ENCODE peak calls at places on chromosomes 6 and 20, in six cellular contexts. One of them, this sample, is unnamed.

GRCh38 chr20:41064377-41064776 is 35.8 kb downstream of the TOP1 start:
- DNase-seq in GM23248: no peak
- DNase-seq in MM.1S: no peak
- DNase-seq in PC-3: no peak
- DNase-seq in neural progenitor cell: no peak
- DNase-seq in PC-9: no peak
- DNase-seq in this sample: no peak

GRCh38 chr6:168721571-168721970 is 280.6 kb downstream of the SMOC2 start:
- DNase-seq in MM.1S: no peak
- DNase-seq in neural progenitor cell: no peak
- DNase-seq in GM23248: no peak
- DNase-seq in PC-9: no peak
- DNase-seq in PC-3: no peak
- DNase-seq in this sample: no peak

GRCh38 chr6:167079853-167080297 is 43.0 kb upstream of the CCR6 start:
- DNase-seq in GM23248: no peak
- DNase-seq in MM.1S: peak; percentile 77
- DNase-seq in neural progenitor cell: no peak
- DNase-seq in PC-9: no peak
- DNase-seq in PC-3: no peak
- DNase-seq in this sample: no peak

GRCh38 chr6:1580109-1580508 is 29.6 kb upstream of the FOXC1 start:
- DNase-seq in neural progenitor cell: no peak
- DNase-seq in GM23248: peak; percentile 49
- DNase-seq in MM.1S: no peak
- DNase-seq in PC-9: no peak
- DNase-seq in PC-3: no peak
- DNase-seq in this sample: no peak

GRCh38 chr6:81204741-81205140 is 547.7 kb downstream of the TENT5A start:
- DNase-seq in MM.1S: no peak
- DNase-seq in PC-9: no peak
- DNase-seq in PC-3: no peak
- DNase-seq in neural progenitor cell: peak; percentile 47
- DNase-seq in GM23248: peak; percentile 53
- DNase-seq in this sample: peak; percentile 2

GRCh38 chr20:23637282-23638221 is at the start of gene CST3:
- DNase-seq in PC-9: peak; percentile 89
- DNase-seq in neural progenitor cell: peak; percentile 85
- DNase-seq in PC-3: peak; percentile 84
- DNase-seq in MM.1S: peak; percentile 70
- DNase-seq in GM23248: peak; percentile 93
- DNase-seq in this sample: peak; percentile 82

GRCh38 chr6:79526897-79527296 is 10.3 kb downstream of the LCA5 start:
- DNase-seq in PC-3: no peak
- DNase-seq in PC-9: no peak
- DNase-seq in neural progenitor cell: no peak
- DNase-seq in MM.1S: no peak
- DNase-seq in GM23248: no peak
- DNase-seq in this sample: no peak

GRCh38 chr6:116206231-116206903 is 47.5 kb downstream of the TSPYL4 start:
- DNase-seq in GM23248: peak; percentile 73
- DNase-seq in PC-3: no peak
- DNase-seq in neural progenitor cell: no peak
- DNase-seq in MM.1S: no peak
- DNase-seq in PC-9: no peak
- DNase-seq in this sample: no peak

GRCh38 chr20:23008673-23009072 is 26.4 kb upstream of the SSTR4 start:
- DNase-seq in PC-9: no peak
- DNase-seq in neural progenitor cell: no peak
- DNase-seq in PC-3: peak; percentile 28
- DNase-seq in GM23248: peak; percentile 23
- DNase-seq in MM.1S: no peak
- DNase-seq in this sample: no peak

GRCh38 chr20:21523895-21524294 is 10.0 kb upstream of the NKX2-2 start:
- DNase-seq in GM23248: no peak
- DNase-seq in neural progenitor cell: no peak
- DNase-seq in MM.1S: no peak
- DNase-seq in PC-3: no peak
- DNase-seq in PC-9: no peak
- DNase-seq in this sample: no peak
- TF ChIP-seq EZH2 in GM23248: no peak
- TF ChIP-seq EZH2 in neural progenitor cell: no peak
- TF ChIP-seq EZH2 in MM.1S: no peak
- TF ChIP-seq EZH2 in PC-3: no peak
- TF ChIP-seq EZH2 in PC-9: no peak
- TF ChIP-seq EZH2 in this sample: peak; percentile 73

DNA sequence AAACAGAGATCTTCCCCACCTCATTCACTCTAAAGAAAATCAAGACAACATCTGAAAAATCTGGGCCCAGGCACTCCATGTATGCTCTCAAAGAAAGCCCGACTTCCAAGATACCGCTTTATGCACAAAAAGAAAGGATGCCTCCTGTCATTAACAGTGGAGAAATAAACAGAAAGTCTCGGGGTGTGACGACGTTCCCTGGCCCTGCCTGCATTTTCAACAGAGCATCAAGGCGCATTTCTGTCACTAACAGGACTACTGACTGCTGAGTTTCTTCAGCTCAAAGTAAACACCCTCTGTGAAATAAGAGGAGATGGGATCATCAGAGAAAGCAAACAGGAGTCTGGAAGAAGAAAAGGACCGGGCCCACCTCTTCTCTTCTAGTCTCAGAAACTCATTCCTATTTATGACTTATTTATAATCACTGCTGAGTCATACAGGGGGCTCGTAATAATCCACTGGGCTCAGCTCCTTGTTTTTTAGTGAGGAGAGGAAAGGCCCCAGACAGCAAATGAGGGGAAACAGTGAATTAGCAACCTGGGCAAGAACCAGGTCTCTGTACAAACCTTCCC is 99.7 kb downstream of the ZMYND8 start:
- DNase-seq in neural progenitor cell: no peak
- DNase-seq in MM.1S: no peak
- DNase-seq in GM23248: peak; percentile 60
- DNase-seq in PC-9: no peak
- DNase-seq in PC-3: peak; percentile 73
- DNase-seq in this sample: no peak
- H3K4me1 ChIP-seq in neural progenitor cell: no peaks in the 10 kb centered on the region
- H3K4me1 ChIP-seq in MM.1S: peaks cover 28% of the 10 kb centered on the region
- H3K4me1 ChIP-seq in GM23248: peaks cover 18% of the 10 kb centered on the region
- H3K4me1 ChIP-seq in PC-9: no peaks in the 10 kb centered on the region
- H3K4me1 ChIP-seq in PC-3: peaks cover 9% of the 10 kb centered on the region
- H3K4me1 ChIP-seq in this sample: no peaks in the 10 kb centered on the region

GRCh38 chr20:5113615-5113986 is 6.2 kb downstream of the PCNA start:
- DNase-seq in GM23248: no peak
- DNase-seq in PC-9: no peak
- DNase-seq in MM.1S: no peak
- DNase-seq in PC-3: no peak
- DNase-seq in neural progenitor cell: no peak
- DNase-seq in this sample: no peak
- H3F3A ChIP-seq in GM23248: peaks cover 41% of the 10 kb centered on the region
- H3F3A ChIP-seq in PC-9: peaks cover 67% of the 10 kb centered on the region
- H3F3A ChIP-seq in MM.1S: peaks cover 62% of the 10 kb centered on the region
- H3F3A ChIP-seq in PC-3: peaks cover 46% of the 10 kb centered on the region
- H3F3A ChIP-seq in neural progenitor cell: peaks cover 54% of the 10 kb centered on the region
- H3F3A ChIP-seq in this sample: peaks cover 43% of the 10 kb centered on the region

DNA sequence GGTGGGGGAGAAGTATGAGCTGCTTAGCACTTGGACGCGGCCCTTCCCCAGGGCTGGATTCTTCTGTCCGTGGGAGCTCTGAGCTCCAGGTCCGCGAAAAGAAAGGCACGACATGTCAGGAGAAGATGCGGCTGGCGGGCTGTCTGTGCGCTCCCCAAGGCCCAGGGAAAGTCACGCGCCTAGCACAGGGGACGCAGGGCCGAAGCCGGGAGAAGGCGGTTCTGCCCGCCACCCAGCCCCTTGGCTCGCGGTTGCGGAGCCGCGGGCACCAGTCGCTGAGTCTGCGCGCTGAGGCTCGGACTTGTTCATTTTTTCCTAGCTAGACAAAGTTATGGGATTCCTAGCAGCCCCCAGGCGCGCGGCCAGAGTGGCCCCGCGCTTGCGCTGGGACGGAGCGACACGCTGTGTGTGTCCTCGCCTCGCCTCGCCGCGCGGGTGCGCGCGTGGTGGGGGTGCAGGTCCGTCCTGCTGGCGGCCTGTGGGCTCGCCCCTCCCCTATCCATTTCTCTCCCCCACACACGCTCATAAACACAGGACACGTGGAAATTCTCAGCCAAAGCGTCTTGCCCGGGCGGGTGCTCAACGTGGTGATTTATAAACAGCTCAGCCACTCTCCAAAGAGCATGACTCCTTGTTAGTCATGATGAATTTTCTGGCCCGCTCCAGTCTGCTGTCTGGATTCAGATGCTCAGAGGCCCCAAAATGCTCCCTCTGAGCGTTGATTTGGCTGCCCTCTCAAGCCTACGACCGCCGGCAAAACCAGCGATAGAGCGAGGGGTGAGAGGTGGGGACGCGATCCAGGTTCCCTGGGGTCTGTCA is 1.9 kb upstream of the POU3F2 start:
- DNase-seq in MM.1S: no peak
- DNase-seq in GM23248: peak; percentile 94
- DNase-seq in PC-3: peak; percentile 32
- DNase-seq in neural progenitor cell: peak; percentile 58
- DNase-seq in PC-9: no peak
- DNase-seq in this sample: peak; percentile 58
- TF ChIP-seq EZH2 in MM.1S: no peak
- TF ChIP-seq EZH2 in GM23248: peak; percentile 61
- TF ChIP-seq EZH2 in PC-3: no peak
- TF ChIP-seq EZH2 in neural progenitor cell: peak; percentile 83
- TF ChIP-seq EZH2 in PC-9: no peak
- TF ChIP-seq EZH2 in this sample: peak; percentile 98

GRCh38 chr6:111600154-111600553 is 5.5 kb downstream of the TRAF3IP2 start:
- DNase-seq in MM.1S: no peak
- DNase-seq in GM23248: no peak
- DNase-seq in PC-3: no peak
- DNase-seq in neural progenitor cell: no peak
- DNase-seq in PC-9: no peak
- DNase-seq in this sample: no peak
- H3K4me1 ChIP-seq in MM.1S: no peaks in the 10 kb centered on the region
- H3K4me1 ChIP-seq in GM23248: peaks cover 51% of the 10 kb centered on the region
- H3K4me1 ChIP-seq in PC-3: peaks cover 31% of the 10 kb centered on the region
- H3K4me1 ChIP-seq in neural progenitor cell: peaks cover 29% of the 10 kb centered on the region
- H3K4me1 ChIP-seq in PC-9: peaks cover 38% of the 10 kb centered on the region
- H3K4me1 ChIP-seq in this sample: peaks cover 32% of the 10 kb centered on the region

GRCh38 chr6:152973916-152974315 is 8.9 kb downstream of the FBXO5 start:
- DNase-seq in neural progenitor cell: no peak
- DNase-seq in MM.1S: no peak
- DNase-seq in GM23248: no peak
- DNase-seq in PC-9: no peak
- DNase-seq in PC-3: no peak
- DNase-seq in this sample: no peak
- H3F3A ChIP-seq in neural progenitor cell: peaks cover 55% of the 10 kb centered on the region
- H3F3A ChIP-seq in MM.1S: peaks cover 9% of the 10 kb centered on the region
- H3F3A ChIP-seq in GM23248: no peaks in the 10 kb centered on the region
- H3F3A ChIP-seq in PC-9: peaks cover 32% of the 10 kb centered on the region
- H3F3A ChIP-seq in PC-3: no peaks in the 10 kb centered on the region
- H3F3A ChIP-seq in this sample: no peaks in the 10 kb centered on the region

GRCh38 chr6:108564178-108564577 is 3.5 kb downstream of the FOXO3 start:
- DNase-seq in GM23248: peak; percentile 95
- DNase-seq in PC-9: no peak
- DNase-seq in neural progenitor cell: no peak
- DNase-seq in MM.1S: peak; percentile 35
- DNase-seq in PC-3: peak; percentile 92
- DNase-seq in this sample: no peak
- TF ChIP-seq EZH2 in GM23248: no peak
- TF ChIP-seq EZH2 in PC-9: no peak
- TF ChIP-seq EZH2 in neural progenitor cell: no peak
- TF ChIP-seq EZH2 in MM.1S: no peak
- TF ChIP-seq EZH2 in PC-3: no peak
- TF ChIP-seq EZH2 in this sample: no peak

GRCh38 chr6:163760860-163761259 is 346.3 kb downstream of the QKI start:
- DNase-seq in neural progenitor cell: no peak
- DNase-seq in MM.1S: no peak
- DNase-seq in PC-9: no peak
- DNase-seq in GM23248: no peak
- DNase-seq in PC-3: no peak
- DNase-seq in this sample: no peak
- H3K4me1 ChIP-seq in neural progenitor cell: no peaks in the 10 kb centered on the region
- H3K4me1 ChIP-seq in MM.1S: no peaks in the 10 kb centered on the region
- H3K4me1 ChIP-seq in PC-9: no peaks in the 10 kb centered on the region
- H3K4me1 ChIP-seq in GM23248: no peaks in the 10 kb centered on the region
- H3K4me1 ChIP-seq in PC-3: no peaks in the 10 kb centered on the region
- H3K4me1 ChIP-seq in this sample: peaks cover 22% of the 10 kb centered on the region